ENCODE peak calls at places on chromosomes 12 and 14, in ten cellular contexts. J is NCI-H2029 treated with DMSO at 0.1 percent for 48 hours; C is NCI-H1105; V is G401; O is stimulated activated CD4-positive, alpha-beta T cell treated with anti-CD3 and anti-CD28 coated beads, Interleukin-15, amount 100 ng/mL, for 1 hour; Z is KBM-7; I is NCI-H1694 treated with DMSO at 0.1 percent for 48 hours; Y is endothelial cell; W is lower leg skin; F is fibroblast of the conjunctiva. X is an unnamed sample.

GRCh38 chr12:1881936-1882335 is 36.5 kb downstream of the CACNA2D4 start:
- DNase-seq in J (no peak), C (no peak), V (no peak), O (no peak), Z (no peak), I (no peak), Y (no peak), W (no peak), F (no peak), X (no peak)

GRCh38 chr12:103884316-103884715 is 43.3 kb upstream of the NT5DC3 start:
- DNase-seq in J (no peak), C (peak; percentile 10), V (peak; percentile 21), O (no peak), Z (peak; percentile 57), I (peak; percentile 17), Y (no peak), W (no peak), F (peak; percentile 55), X (peak; percentile 58)

GRCh38 chr12:95337176-95337575 is 119.6 kb downstream of the VEZT start:
- DNase-seq in J (no peak), C (no peak), V (peak; percentile 56), O (no peak), Z (no peak), I (no peak), Y (no peak), W (no peak), F (peak; percentile 63), X (no peak)

GRCh38 chr14:91793704-91794103 is 61.8 kb upstream of the CATSPERB start:
- DNase-seq in J (no peak), C (no peak), V (no peak), O (no peak), Z (no peak), I (no peak), Y (no peak), W (no peak), F (no peak), X (no peak)

GRCh38 chr12:52230364-52231281 is 2.4 kb upstream of the KRT7 start:
- DNase-seq in J (peak; percentile 60), C (no peak), V (peak; percentile 61), O (no peak), Z (no peak), I (no peak), Y (no peak), W (no peak), F (peak; percentile 51), X (peak; percentile 75)

GRCh38 chr12:30805959-30806358 is 51.2 kb upstream of the CAPRIN2 start:
- DNase-seq in J (no peak), C (no peak), V (no peak), O (no peak), Z (no peak), I (no peak), Y (no peak), W (no peak), F (no peak), X (no peak)

GRCh38 chr12:62191747-62192485 is 68.3 kb upstream of the USP15 start:
- DNase-seq in J (no peak), C (no peak), V (no peak), O (no peak), Z (peak; percentile 24), I (no peak), Y (peak; percentile 21), W (no peak), F (no peak), X (no peak)

GRCh38 chr14:66070542-66071319 is 415.4 kb upstream of the CCDC196 start:
- DNase-seq in J (no peak), C (peak; percentile 53), V (peak; percentile 72), O (peak; percentile 42), Z (peak; percentile 49), I (peak; percentile 50), Y (peak; percentile 79), W (peak; percentile 18), F (no peak), X (peak; percentile 38)

GRCh38 chr12:46071769-46072624 is 81.6 kb upstream of the SCAF11 start:
- DNase-seq in J (peak; percentile 92), C (peak; percentile 8), V (peak; percentile 27), O (peak; percentile 18), Z (peak; percentile 84), I (peak; percentile 9), Y (peak; percentile 57), W (peak; percentile 50), F (peak; percentile 51), X (peak; percentile 88)

GRCh38 chr14:105082703-105083102 is 17.5 kb upstream of the GPR132 start:
- DNase-seq in J (no peak), C (no peak), V (no peak), O (no peak), Z (no peak), I (no peak), Y (no peak), W (no peak), F (no peak), X (no peak)

GRCh38 chr12:101642115-101643067 is 47.6 kb downstream of the MYBPC1 start:
- DNase-seq in J (peak; percentile 18), C (peak; percentile 62), V (peak; percentile 6), O (no peak), Z (no peak), I (no peak), Y (peak; percentile 19), W (no peak), F (no peak), X (no peak)

GRCh38 chr14:52052991-52053390 is 15.9 kb downstream of the NID2 start:
- DNase-seq in J (no peak), C (no peak), V (no peak), O (no peak), Z (no peak), I (no peak), Y (no peak), W (no peak), F (peak; percentile 62), X (no peak)

GRCh38 chr14:99145307-99145706 is 126.7 kb downstream of the BCL11B start:
- DNase-seq in J (no peak), C (no peak), V (no peak), O (no peak), Z (no peak), I (no peak), Y (no peak), W (no peak), F (no peak), X (no peak)

GRCh38 chr14:97159124-97159523 is 361.9 kb downstream of the VRK1 start:
- DNase-seq in J (no peak), C (no peak), V (no peak), O (no peak), Z (no peak), I (no peak), Y (no peak), W (no peak), F (no peak), X (no peak)

GRCh38 chr12:45363903-45364302 is 148.0 kb downstream of the ANO6 start:
- DNase-seq in J (no peak), C (no peak), V (no peak), O (no peak), Z (no peak), I (no peak), Y (no peak), W (no peak), F (no peak), X (no peak)

GRCh38 chr14:86766469-86766868 is 1226.5 kb downstream of the GALC start:
- DNase-seq in J (no peak), C (peak; percentile 9), V (no peak), O (no peak), Z (no peak), I (no peak), Y (no peak), W (no peak), F (peak; percentile 22), X (no peak)

GRCh38 chr14:65222434-65222833 is 120.1 kb upstream of the MAX start:
- DNase-seq in J (no peak), C (no peak), V (peak; percentile 13), O (peak; percentile 31), Z (peak; percentile 55), I (peak; percentile 13), Y (peak; percentile 47), W (no peak), F (no peak), X (peak; percentile 41)

GRCh38 chr12:102169922-102170698 is 27.5 kb downstream of the PMCH start:
- DNase-seq in J (peak; percentile 11), C (peak; percentile 30), V (peak; percentile 12), O (no peak), Z (peak; percentile 15), I (peak; percentile 13), Y (peak; percentile 35), W (no peak), F (no peak), X (peak; percentile 58)

GRCh38 chr12:101004891-101005290 is 205.1 kb downstream of the SLC5A8 start:
- DNase-seq in J (no peak), C (no peak), V (no peak), O (no peak), Z (no peak), I (no peak), Y (no peak), W (no peak), F (no peak), X (no peak)

GRCh38 chr12:117068492-117068891 is 30.7 kb downstream of the TESC start:
- DNase-seq in J (no peak), C (no peak), V (no peak), O (no peak), Z (no peak), I (no peak), Y (no peak), W (no peak), F (no peak), X (no peak)